ENCODE peak calls at places on chromosome 10, in five cellular contexts. L is immature natural killer cell, H is heart right ventricle, P is neural crest cell, G is PC-3. Y is an unnamed sample.

GRCh38 chr10:72490951-72491350 is 134.9 kb downstream of the MICU1 start:
- DNase-seq in L (no peak), G (no peak), H (no peak), P (no peak), Y (no peak)

GRCh38 chr10:30284860-30285594 is 64.1 kb downstream of the MTPAP start:
- DNase-seq in P (no peak), G (peak), L (no peak), H (no peak), Y (no peak)

GRCh38 chr10:25954851-25955250 is 20.8 kb downstream of the MYO3A start:
- DNase-seq in H (no peak), G (no peak), P (no peak), L (no peak), Y (no peak)

GRCh38 chr10:61029411-61029810 is 85.4 kb upstream of the RHOBTB1 start:
- DNase-seq in H (no peak), P (no peak), G (peak), L (no peak), Y (peak)

GRCh38 chr10:110407301-110408170 is 90.2 kb upstream of the DUSP5 start:
- DNase-seq in G (peak), P (no peak), L (no peak), H (no peak), Y (peak)

GRCh38 chr10:73897693-73898092 is 13.2 kb upstream of the PLAU start:
- DNase-seq in P (no peak), H (no peak), G (peak), L (no peak), Y (no peak)

GRCh38 chr10:19853839-19854238 is 37.6 kb downstream of the PLXDC2 start:
- DNase-seq in L (no peak), H (no peak), G (no peak), P (no peak), Y (no peak)

GRCh38 chr10:45418859-45419672 is 45.0 kb downstream of the ALOX5 start:
- DNase-seq in L (peak), H (peak), P (peak), G (no peak), Y (peak)

GRCh38 chr10:130968964-130969363 is 342.6 kb downstream of the TCERG1L start:
- DNase-seq in G (no peak), L (no peak), P (no peak), H (no peak), Y (no peak)

GRCh38 chr10:72375173-72375572 is 20.5 kb upstream of the DNAJB12 start:
- DNase-seq in H (no peak), G (no peak), L (no peak), P (no peak), Y (no peak)

GRCh38 chr10:99619090-99619800 is 994 bp downstream of the SLC25A28 start:
- DNase-seq in H (no peak), G (no peak), L (peak), P (no peak), Y (peak)

GRCh38 chr10:50501478-50501877 is 122.3 kb downstream of the SGMS1 start:
- DNase-seq in P (no peak), L (no peak), G (peak), H (no peak), Y (no peak)

GRCh38 chr10:18179901-18180300 is 39.7 kb downstream of the CACNB2 start:
- DNase-seq in P (no peak), G (peak), H (no peak), L (no peak), Y (peak)

GRCh38 chr10:25498645-25499044 is 323.8 kb downstream of the GPR158 start:
- DNase-seq in G (no peak), L (no peak), H (no peak), P (no peak), Y (no peak)

GRCh38 chr10:116974442-116975005 is 30.5 kb downstream of the SHTN1 start:
- DNase-seq in P (no peak), G (peak), H (no peak), L (no peak), Y (no peak)

GRCh38 chr10:74051729-74052342 is 53.9 kb downstream of the VCL start:
- DNase-seq in H (peak), L (no peak), P (no peak), G (no peak), Y (peak)

GRCh38 chr10:45008524-45009161 is 7.9 kb downstream of the ZNF22 start:
- DNase-seq in L (peak), P (peak), H (no peak), G (peak), Y (peak)

GRCh38 chr10:32445036-32445435 is 904 bp upstream of the CCDC7 start:
- DNase-seq in G (no peak), L (no peak), H (no peak), P (no peak), Y (peak)

GRCh38 chr10:31146496-31147219 is 115.0 kb upstream of the ZNF438 start:
- DNase-seq in L (no peak), P (no peak), G (peak), H (peak), Y (peak)

GRCh38 chr10:49798275-49798674 is 36.2 kb upstream of the OGDHL start:
- DNase-seq in L (no peak), G (no peak), H (no peak), P (no peak), Y (no peak)

GRCh38 chr10:99403674-99404073 is 26.8 kb downstream of the GOT1 start:
- DNase-seq in G (peak), L (no peak), P (no peak), H (no peak), Y (no peak)

GRCh38 chr10:69749180-69750010 is 52.3 kb upstream of the COL13A1 start:
- DNase-seq in P (no peak), L (no peak), G (no peak), H (no peak), Y (no peak)

GRCh38 chr10:46528171-46528671 is 28.2 kb downstream of the GPRIN2 start:
- DNase-seq in H (no peak), P (no peak), G (no peak), L (no peak), Y (no peak)

GRCh38 chr10:14601872-14602725 is 172.6 kb downstream of the FAM107B start:
- DNase-seq in G (peak), H (no peak), P (no peak), L (peak), Y (no peak)

GRCh38 chr10:17084989-17085725 is 44.5 kb downstream of the CUBN start:
- DNase-seq in P (no peak), G (no peak), H (peak), L (no peak), Y (no peak)

GRCh38 chr10:100043796-100044195 is 34.0 kb upstream of the DNMBP start:
- DNase-seq in L (no peak), P (no peak), H (peak), G (no peak), Y (peak)

GRCh38 chr10:7484456-7485266 is 73.8 kb upstream of the SFMBT2 start:
- DNase-seq in L (peak), P (no peak), H (no peak), G (no peak), Y (no peak)

GRCh38 chr10:80409121-80409520 is 770 bp downstream of the PRXL2A start:
- DNase-seq in P (no peak), G (no peak), H (no peak), L (no peak), Y (peak)

GRCh38 chr10:121543545-121543944 is 54.7 kb downstream of the FGFR2 start:
- DNase-seq in L (no peak), H (no peak), P (no peak), G (no peak), Y (no peak)

GRCh38 chr10:36802523-36803153 is 322.8 kb upstream of the ANKRD30A start:
- DNase-seq in G (no peak), P (no peak), H (peak), L (no peak), Y (no peak)

GRCh38 chr10:31390804-31391203 is 71.8 kb downstream of the ZEB1 start:
- DNase-seq in G (peak), L (no peak), P (no peak), H (no peak), Y (no peak)

GRCh38 chr10:124227306-124228016 is 134.1 kb upstream of the CHST15 start:
- DNase-seq in L (peak), G (no peak), H (no peak), P (no peak), Y (no peak)

GRCh38 chr10:109881481-109881880 is 41.8 kb downstream of the XPNPEP1 start:
- DNase-seq in L (no peak), H (no peak), P (no peak), G (no peak), Y (no peak)

GRCh38 chr10:71210031-71210871 is 2.1 kb upstream of the UNC5B start:
- DNase-seq in P (no peak), G (no peak), L (no peak), H (no peak), Y (no peak)

GRCh38 chr10:98314577-98315284 is 46.7 kb upstream of the LOXL4 start:
- DNase-seq in P (no peak), L (no peak), H (no peak), G (peak), Y (no peak)

GRCh38 chr10:2464476-2464875 is 602.9 kb upstream of the PFKP start:
- DNase-seq in P (no peak), G (no peak), L (no peak), H (no peak), Y (no peak)

GRCh38 chr10:74333174-74333573 is 182.2 kb downstream of the ADK start:
- DNase-seq in L (no peak), G (no peak), P (no peak), H (no peak), Y (no peak)

GRCh38 chr10:37748170-37748569 is 109.2 kb downstream of the ZNF248 start:
- DNase-seq in L (no peak), P (no peak), G (peak), H (no peak), Y (no peak)